ENCODE peak calls at places on chromosomes 5 and 9, in four cellular contexts. R is HEK293T, S is K562, I is H1. M is an unnamed sample.

GRCh38 chr5:14325369-14325768 is 182.2 kb downstream of the TRIO start:
- DNase-seq in R (no peak), S (no peak), I (no peak), M (no peak)

GRCh38 chr5:141605523-141606277 is 13.1 kb downstream of the DIAPH1 start:
- DNase-seq in I (no peak), S (no peak), R (no peak), M (no peak)

GRCh38 chr5:65185468-65185867 is 296.3 kb downstream of the ADAMTS6 start:
- DNase-seq in S (no peak), I (no peak), R (no peak), M (no peak)

GRCh38 chr9:76751011-76751410 is 13.2 kb upstream of the PCA3 start:
- DNase-seq in I (no peak), R (no peak), S (no peak), M (no peak)

GRCh38 chr5:96198673-96199072 is 234.4 kb downstream of the PCSK1 start:
- DNase-seq in R (no peak), S (no peak), I (no peak), M (no peak)

GRCh38 chr5:43685271-43685950 is 82.4 kb downstream of the NNT start:
- DNase-seq in R (no peak), S (no peak), I (no peak), M (no peak)

GRCh38 chr9:27151693-27152397 is 42.8 kb downstream of the TEK start:
- DNase-seq in S (no peak), I (no peak), R (no peak), M (no peak)

GRCh38 chr5:127492854-127493738 is 24.3 kb upstream of the PRRC1 start:
- DNase-seq in I (no peak), S (peak; percentile 38), R (peak; percentile 38), M (peak; percentile 54)

GRCh38 chr5:149238540-149238939 is 33.1 kb upstream of the AFAP1L1 start:
- DNase-seq in S (no peak), R (no peak), I (no peak), M (no peak)

GRCh38 chr5:180704362-180704761 is 35.5 kb downstream of the OR2Y1 start:
- DNase-seq in S (peak; percentile 26), R (no peak), I (no peak), M (peak; percentile 8)

GRCh38 chr5:51156222-51156621 is 227.0 kb upstream of the ISL1 start:
- DNase-seq in S (no peak), I (no peak), R (no peak), M (no peak)

GRCh38 chr9:110049699-110050450 is 158.1 kb downstream of the C9orf152 start:
- DNase-seq in S (no peak), I (peak; percentile 71), R (peak; percentile 40), M (no peak)

GRCh38 chr5:172442592-172442991 is 11.7 kb downstream of the SH3PXD2B start:
- DNase-seq in S (no peak), I (no peak), R (no peak), M (no peak)

GRCh38 chr9:2700398-2700797 is 16.9 kb upstream of the KCNV2 start:
- DNase-seq in R (no peak), S (no peak), I (no peak), M (no peak)

GRCh38 chr5:74916831-74917710 is 50.9 kb upstream of the FAM169A start:
- DNase-seq in S (no peak), I (no peak), R (no peak), M (no peak)

GRCh38 chr5:154465169-154465568 is 12.9 kb downstream of the HAND1 start:
- DNase-seq in I (no peak), R (no peak), S (no peak), M (peak; percentile 23)

GRCh38 chr5:111680737-111681413 is 76.1 kb downstream of the NREP start:
- DNase-seq in S (no peak), I (no peak), R (peak; percentile 51), M (peak; percentile 40)

GRCh38 chr9:89421595-89421994 is 76.3 kb downstream of the SEMA4D start:
- DNase-seq in I (no peak), R (no peak), S (no peak), M (no peak)

GRCh38 chr5:157468293-157468965 is 8.4 kb downstream of the NIPAL4 start:
- DNase-seq in I (no peak), S (no peak), R (no peak), M (no peak)

GRCh38 chr9:35116898-35117551 is 1.4 kb upstream of the ATOSB start:
- DNase-seq in S (peak; percentile 71), I (peak; percentile 87), R (peak; percentile 80), M (peak; percentile 86)

GRCh38 chr5:91401175-91401574 is 18.1 kb upstream of the ARRDC3 start:
- DNase-seq in S (no peak), I (no peak), R (no peak), M (no peak)

GRCh38 chr5:68049053-68049713 is 166.4 kb upstream of the PIK3R1 start:
- DNase-seq in S (no peak), R (no peak), I (no peak), M (no peak)

GRCh38 chr9:137488330-137488653 is 29.2 kb upstream of the NSMF start:
- DNase-seq in S (no peak), R (no peak), I (no peak), M (no peak)

GRCh38 chr5:170553218-170553617 is 49.4 kb downstream of the KCNIP1 start:
- DNase-seq in I (no peak), R (no peak), S (no peak), M (no peak)

GRCh38 chr5:172776235-172776594 is 5.2 kb upstream of the DUSP1 start:
- DNase-seq in S (no peak), R (no peak), I (no peak), M (no peak)

GRCh38 chr5:111308951-111309350 is 84.8 kb downstream of the CAMK4 start:
- DNase-seq in R (peak; percentile 7), I (peak; percentile 45), S (no peak), M (no peak)

GRCh38 chr5:18112066-18112465 is 477.8 kb downstream of the TAF11L14 start:
- DNase-seq in I (no peak), R (no peak), S (no peak), M (no peak)

GRCh38 chr5:32406650-32407049 is 37.9 kb downstream of the ZFR start:
- DNase-seq in R (no peak), I (no peak), S (no peak), M (no peak)

GRCh38 chr5:91074615-91075014 is 308.5 kb downstream of the ARRDC3 start:
- DNase-seq in S (no peak), R (no peak), I (no peak), M (no peak)

GRCh38 chr5:133721365-133721764 is 109.0 kb upstream of the FSTL4 start:
- DNase-seq in S (no peak), I (no peak), R (no peak), M (no peak)

GRCh38 chr5:73370620-73371583 is 77.7 kb downstream of the FOXD1 start:
- DNase-seq in R (no peak), I (no peak), S (no peak), M (peak; percentile 94)

GRCh38 chr5:9392625-9393024 is 153.2 kb downstream of the SEMA5A start:
- DNase-seq in I (no peak), S (no peak), R (no peak), M (no peak)

GRCh38 chr5:2240118-2240904 is 357.6 kb upstream of the IRX4 start:
- DNase-seq in R (no peak), I (no peak), S (no peak), M (no peak)

GRCh38 chr5:93584531-93585053 is 1.6 kb downstream of the NR2F1 start:
- DNase-seq in S (no peak), R (no peak), I (no peak), M (no peak)

GRCh38 chr5:79971156-79971555 is 19.9 kb downstream of the MTX3 start:
- DNase-seq in R (no peak), S (no peak), I (no peak), M (no peak)
- TF ChIP-seq SP1 in R (no peak), S (no peak), I (no peak), M (no peak)

GRCh38 chr9:13915591-13916301 is 398.2 kb downstream of the NFIB start:
- DNase-seq in I (no peak), R (peak; percentile 12), S (no peak), M (no peak)
- TF ChIP-seq SP1 in I (no peak), R (no peak), S (no peak), M (no peak)

GRCh38 chr9:123556464-123557435 is 200.8 kb downstream of the CRB2 start:
- DNase-seq in S (peak; percentile 25), R (no peak), I (no peak), M (no peak)
- TF ChIP-seq SP1 in S (no peak), R (no peak), I (no peak), M (no peak)

DNA sequence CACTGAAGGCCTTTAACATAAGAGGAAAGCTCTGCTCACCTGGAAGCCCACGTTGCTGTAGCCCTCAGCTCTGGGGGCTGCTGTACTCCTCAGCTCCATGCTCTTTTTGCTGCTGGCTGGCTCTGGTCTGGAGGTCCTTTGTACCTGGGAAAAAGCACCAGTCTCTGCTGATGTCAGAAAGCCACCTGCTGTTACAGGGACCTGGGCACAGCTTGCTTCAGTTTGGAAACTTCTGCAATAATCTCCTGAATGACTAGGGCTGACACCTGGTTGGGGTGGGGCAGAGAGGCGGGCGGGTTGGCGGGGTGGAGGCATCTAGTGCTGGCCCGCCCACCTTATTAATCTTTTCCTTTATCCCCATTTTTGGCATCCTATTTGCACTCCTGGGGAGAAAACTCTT is at the start of gene SLC28A3:
- DNase-seq in R (no peak), I (no peak), S (no peak), M (no peak)
- TF ChIP-seq SP1 in R (no peak), I (no peak), S (no peak), M (no peak)

DNA sequence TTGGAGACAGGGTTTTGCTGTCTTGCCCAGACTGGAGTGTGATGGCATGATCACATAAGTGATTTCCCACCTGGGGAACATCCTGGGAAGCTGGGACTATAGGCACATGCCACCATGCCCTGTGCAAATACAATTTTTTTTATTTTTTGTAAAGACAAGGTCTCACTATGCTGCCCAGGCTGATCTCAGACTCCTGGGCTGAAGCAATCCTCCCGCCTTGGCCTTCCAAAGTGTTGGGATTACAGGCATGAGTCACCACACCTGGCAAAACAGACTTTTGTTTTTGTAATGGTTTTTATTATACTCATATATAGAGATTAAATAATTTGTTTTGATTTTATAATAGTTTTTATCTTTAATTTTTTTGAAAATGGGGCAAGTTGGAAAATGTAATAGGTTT is 14.7 kb downstream of the DNAJC25 start:
- DNase-seq in S (no peak), R (no peak), I (no peak), M (no peak)
- TF ChIP-seq SP1 in S (no peak), R (no peak), I (no peak), M (no peak)

GRCh38 chr5:131996210-131997025 is 15.0 kb downstream of the ACSL6 start:
- DNase-seq in R (no peak), S (peak; percentile 21), I (no peak), M (no peak)
- TF ChIP-seq SP1 in R (no peak), S (no peak), I (no peak), M (no peak)

GRCh38 chr9:121725008-121725795 is 73.8 kb downstream of the DAB2IP start:
- DNase-seq in S (no peak), R (no peak), I (no peak), M (no peak)
- TF ChIP-seq SP1 in S (no peak), R (no peak), I (no peak), M (no peak)

M was measured in HCT116.